ENCODE peak calls at places on chromosomes 11 and 22, in six cellular contexts. K, N, S, P, Y and Z are unnamed samples.

GRCh38 chr11:120131941-120132644 is 5.8 kb downstream of the TRIM29 start:
- DNase-seq in S (no peak), K (no peak), N (no peak), P (no peak), Y (no peak), Z (no peak)

GRCh38 chr11:33674035-33674814 is 26.4 kb downstream of the C11orf91 start:
- DNase-seq in P (no peak), S (no peak), N (no peak), Y (no peak), K (peak), Z (no peak)

GRCh38 chr11:37947816-37948215 is 1349.8 kb upstream of the RAG2 start:
- DNase-seq in S (no peak), N (no peak), Y (no peak), P (no peak), K (no peak), Z (no peak)

GRCh38 chr11:101091781-101092180 is 37.8 kb downstream of the PGR start:
- DNase-seq in K (no peak), S (peak), Y (no peak), P (no peak), N (no peak), Z (no peak)

GRCh38 chr11:119114351-119114750 is 7.0 kb upstream of the HINFP start:
- DNase-seq in N (no peak), S (no peak), P (no peak), Y (no peak), K (no peak), Z (no peak)

GRCh38 chr11:69167130-69167915 is 11.6 kb downstream of the SMIM38 start:
- DNase-seq in N (no peak), S (no peak), K (no peak), Y (no peak), P (no peak), Z (no peak)

GRCh38 chr11:40998888-40999287 is 460.6 kb downstream of the LRRC4C start:
- DNase-seq in N (no peak), K (no peak), S (no peak), P (no peak), Y (no peak), Z (no peak)

GRCh38 chr11:11163256-11163655 is 189.8 kb downstream of the CSNK2A3 start:
- DNase-seq in P (no peak), N (no peak), S (no peak), K (no peak), Y (no peak), Z (peak)

GRCh38 chr11:3990406-3990805 is 104.2 kb upstream of the RRM1 start:
- DNase-seq in P (no peak), N (no peak), K (no peak), S (no peak), Y (no peak), Z (no peak)

GRCh38 chr11:72813740-72814138 is 472 bp upstream of the ATG16L2 start:
- DNase-seq in N (peak), S (no peak), Y (peak), P (peak), K (no peak), Z (no peak)

GRCh38 chr11:65204143-65204542 is 22.4 kb downstream of the CAPN1 start:
- DNase-seq in P (no peak), N (no peak), Y (no peak), S (no peak), K (no peak), Z (no peak)

GRCh38 chr11:35352107-35352888 is 67.1 kb downstream of the SLC1A2 start:
- DNase-seq in N (peak), Y (peak), P (no peak), S (peak), K (peak), Z (no peak)

GRCh38 chr11:70002433-70002832 is 75.7 kb upstream of the ANO1 start:
- DNase-seq in Y (no peak), S (no peak), P (no peak), K (no peak), N (no peak), Z (no peak)

GRCh38 chr22:28903719-28904118 is 20.3 kb downstream of the ZNRF3 start:
- DNase-seq in P (no peak), Y (no peak), S (no peak), N (peak), K (no peak), Z (no peak)

GRCh38 chr11:112770487-112770886 is 190.7 kb upstream of the NCAM1 start:
- DNase-seq in Y (no peak), N (peak), S (no peak), P (no peak), K (no peak), Z (no peak)

GRCh38 chr11:2137202-2138071 is 1.8 kb downstream of the IGF2 start:
- DNase-seq in Y (peak), K (no peak), S (no peak), N (peak), P (no peak), Z (peak)

GRCh38 chr11:121894581-121894980 is 221.4 kb downstream of the BLID start:
- DNase-seq in P (no peak), Y (no peak), N (no peak), K (no peak), S (no peak), Z (no peak)

GRCh38 chr11:36478700-36479329 is 31.3 kb downstream of the TRAF6 start:
- DNase-seq in K (no peak), P (no peak), N (no peak), S (no peak), Y (no peak), Z (peak)

GRCh38 chr22:46111645-46112306 is 38.5 kb upstream of the PPARA start:
- DNase-seq in Y (no peak), P (no peak), K (no peak), N (no peak), S (no peak), Z (no peak)

GRCh38 chr22:26660961-26661578 is 3.7 kb downstream of the MIAT start:
- DNase-seq in S (no peak), P (no peak), N (no peak), K (no peak), Y (no peak), Z (no peak)

GRCh38 chr22:44337658-44338004 is 24.9 kb upstream of the SHISAL1 start:
- DNase-seq in K (no peak), S (peak), N (no peak), Y (peak), P (no peak), Z (peak)